ENCODE peak calls at places on chromosomes 4 and X, in four cellular contexts. L is neural progenitor cell; A is CD8-positive, alpha-beta memory T cell; V is aorta. Y is an unnamed sample.

GRCh38 chr4:61201562-61202099 is 1.5 kb downstream of the ADGRL3 start:
- DNase-seq in L (peak; percentile 53), A (no peak), V (peak; percentile 78), Y (no peak)

GRCh38 chr4:53963336-53963735 is 101.1 kb downstream of the CHIC2 start:
- DNase-seq in L (peak; percentile 21), A (no peak), V (no peak), Y (peak; percentile 35)

GRCh38 chrX:78333521-78333920 is 6.1 kb upstream of the CYSLTR1 start:
- DNase-seq in L (no peak), A (peak; percentile 34), V (no peak), Y (no peak)

GRCh38 chr4:3218824-3219760 is 29.9 kb upstream of the MSANTD1 start:
- DNase-seq in L (peak; percentile 63), A (no peak), V (peak; percentile 45), Y (no peak)

GRCh38 chr4:139488442-139488841 is 34.5 kb downstream of the RAB33B start:
- DNase-seq in L (no peak), A (no peak), V (no peak), Y (no peak)

GRCh38 chrX:151754042-151754419 is 19.5 kb downstream of the CNGA2 start:
- DNase-seq in L (no peak), A (no peak), V (no peak), Y (no peak)

GRCh38 chr4:98522603-98523395 is 135.6 kb downstream of the TSPAN5 start:
- DNase-seq in L (peak; percentile 65), A (no peak), V (no peak), Y (no peak)

GRCh38 chr4:101795704-101796103 is 5.2 kb downstream of the BANK1 start:
- DNase-seq in L (no peak), A (no peak), V (no peak), Y (no peak)

GRCh38 chr4:11598591-11598990 is 169.9 kb upstream of the HS3ST1 start:
- DNase-seq in L (no peak), A (no peak), V (no peak), Y (no peak)

GRCh38 chr4:75180790-75181776 is 248.2 kb downstream of the PARM1 start:
- DNase-seq in L (no peak), A (no peak), V (peak; percentile 75), Y (peak; percentile 62)

GRCh38 chr4:128601992-128602695 is 207.4 kb upstream of the JADE1 start:
- DNase-seq in L (no peak), A (no peak), V (no peak), Y (no peak)

GRCh38 chr4:8737075-8737474 is 134.6 kb downstream of the HMX1 start:
- DNase-seq in L (no peak), A (no peak), V (no peak), Y (no peak)

GRCh38 chrX:125681058-125681457 is 361.4 kb downstream of the TEX13C start:
- DNase-seq in L (no peak), A (no peak), V (no peak), Y (no peak)

GRCh38 chrX:41837270-41837944 is 85.9 kb downstream of the CASK start:
- DNase-seq in L (no peak), A (no peak), V (no peak), Y (no peak)

GRCh38 chrX:153924149-153924861 is 1.8 kb downstream of the ARHGAP4 start:
- DNase-seq in L (peak; percentile 57), A (peak; percentile 61), V (no peak), Y (peak; percentile 52)

GRCh38 chr4:2093265-2093664 is 34.1 kb downstream of the NAT8L start:
- DNase-seq in L (no peak), A (no peak), V (no peak), Y (no peak)

GRCh38 chrX:47366051-47366722 is 4.2 kb upstream of the ZNF157 start:
- DNase-seq in L (peak; percentile 79), A (peak; percentile 79), V (peak; percentile 85), Y (no peak)

GRCh38 chrX:72245461-72246089 is 6.7 kb upstream of the ERCC6L start:
- DNase-seq in L (peak; percentile 71), A (no peak), V (peak; percentile 81), Y (peak; percentile 70)

GRCh38 chr4:177047070-177047850 is 254.5 kb upstream of the VEGFC start:
- DNase-seq in L (peak; percentile 81), A (peak; percentile 24), V (peak; percentile 82), Y (peak; percentile 54)

GRCh38 chr4:149203256-149204001 is 612.2 kb downstream of the IQCM start:
- DNase-seq in L (no peak), A (no peak), V (no peak), Y (no peak)

GRCh38 chr4:32163125-32163524 is 1443.0 kb downstream of the PCDH7 start:
- DNase-seq in L (no peak), A (no peak), V (no peak), Y (no peak)

GRCh38 chrX:71492086-71493065 is 40.5 kb upstream of the OGT start:
- DNase-seq in L (no peak), A (peak; percentile 21), V (peak; percentile 85), Y (no peak)

GRCh38 chrX:49300703-49301102 is 2.7 kb upstream of the GAGE10 start:
- DNase-seq in L (no peak), A (no peak), V (no peak), Y (no peak)

GRCh38 chr4:120691106-120691505 is 231.4 kb downstream of the PRDM5 start:
- DNase-seq in L (no peak), A (no peak), V (no peak), Y (no peak)

GRCh38 chrX:113833656-113834055 is 750.2 kb upstream of the HTR2C start:
- DNase-seq in L (no peak), A (no peak), V (no peak), Y (no peak)

GRCh38 chr4:163895369-163896005 is 401.0 kb downstream of the TMA16 start:
- DNase-seq in L (no peak), A (peak; percentile 38), V (no peak), Y (no peak)

GRCh38 chrX:12138366-12139313 is at the start of gene FRMPD4:
- DNase-seq in L (peak; percentile 70), A (no peak), V (peak; percentile 71), Y (no peak)

GRCh38 chr4:111781611-111782010 is 363.6 kb upstream of the FAM241A start:
- DNase-seq in L (no peak), A (no peak), V (no peak), Y (no peak)

GRCh38 chr4:137994858-137995257 is 247.3 kb downstream of the SLC7A11 start:
- DNase-seq in L (no peak), A (no peak), V (no peak), Y (no peak)

GRCh38 chr4:127783026-127783769 is 1.1 kb downstream of the HSPA4L start:
- DNase-seq in L (peak; percentile 53), A (no peak), V (peak; percentile 92), Y (peak; percentile 80)

GRCh38 chrX:74291577-74291963 is 12.4 kb upstream of the ZCCHC13 start:
- DNase-seq in L (no peak), A (no peak), V (no peak), Y (no peak)

GRCh38 chrX:135632353-135632752 is 81.1 kb upstream of the CT45A1 start:
- DNase-seq in L (no peak), A (no peak), V (no peak), Y (no peak)

GRCh38 chrX:24594531-24594930 is 52.6 kb downstream of the PCYT1B start:
- DNase-seq in L (peak; percentile 24), A (no peak), V (no peak), Y (no peak)

GRCh38 chr4:94515365-94515764 is 63.6 kb downstream of the PDLIM5 start:
- DNase-seq in L (no peak), A (no peak), V (no peak), Y (no peak)

GRCh38 chrX:30795981-30796958 is 92.8 kb downstream of the TAB3 start:
- DNase-seq in L (no peak), A (no peak), V (no peak), Y (no peak)
- H3K9me3 ChIP-seq in L (no peaks in the 10 kb centered on the region), A (no peaks in the 10 kb centered on the region), V (peaks cover 40% of the 10 kb centered on the region), Y (no peaks in the 10 kb centered on the region)

GRCh38 chr4:88719381-88719780 is 21.8 kb upstream of the NAP1L5 start:
- DNase-seq in L (no peak), A (no peak), V (no peak), Y (no peak)
- H3K36me3 ChIP-seq in L (no peaks in the 10 kb centered on the region), A (peaks cover 28% of the 10 kb centered on the region), V (peaks cover 6% of the 10 kb centered on the region), Y (peaks cover 41% of the 10 kb centered on the region)

DNA sequence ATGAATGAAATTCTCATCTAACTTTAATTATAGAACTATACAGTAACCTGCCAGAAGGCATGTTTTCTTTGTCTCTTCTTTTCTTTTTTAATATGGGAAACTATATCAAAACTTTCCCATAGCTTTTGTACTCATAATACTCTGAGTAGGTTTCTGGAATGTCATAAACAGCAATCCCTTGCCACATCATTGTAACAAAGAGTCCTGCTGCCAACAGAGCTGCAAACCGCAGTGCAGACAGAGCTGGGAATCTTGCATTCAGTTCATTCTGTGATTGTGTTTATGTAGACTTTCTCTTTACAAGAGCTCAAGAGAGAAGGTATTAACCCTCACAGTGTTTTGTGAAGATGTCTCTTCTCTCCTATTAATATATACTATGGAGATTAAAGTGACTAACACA is 304.4 kb upstream of the SLIT2 start:
- DNase-seq in L (no peak), A (no peak), V (no peak), Y (no peak)
- H3K9me3 ChIP-seq in L (no peaks in the 10 kb centered on the region), A (no peaks in the 10 kb centered on the region), V (peaks cover 1% of the 10 kb centered on the region), Y (no peaks in the 10 kb centered on the region)

DNA sequence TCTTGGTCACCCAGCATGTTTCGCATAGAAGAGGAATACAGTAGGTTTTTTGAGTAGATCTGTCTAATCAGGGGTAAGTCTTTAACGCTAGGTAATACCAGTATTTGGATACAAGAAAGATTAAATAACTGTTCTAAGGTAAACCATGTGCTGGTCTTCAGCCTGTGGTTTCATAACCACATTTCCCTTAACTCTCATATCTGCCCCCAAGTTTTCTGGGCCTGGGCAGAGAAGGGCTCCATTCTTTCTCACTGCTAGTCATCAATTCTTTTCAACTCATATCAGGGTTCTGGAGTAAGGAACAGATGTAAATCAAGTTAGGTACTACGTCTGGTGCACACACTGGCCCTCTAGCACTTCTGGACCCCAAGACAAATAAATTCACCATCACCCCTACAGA is 49.0 kb downstream of the DHX15 start:
- DNase-seq in L (no peak), A (no peak), V (no peak), Y (no peak)
- H3K36me3 ChIP-seq in L (peaks cover 51% of the 10 kb centered on the region), A (peaks cover 25% of the 10 kb centered on the region), V (peaks cover 5% of the 10 kb centered on the region), Y (peaks cover 100% of the 10 kb centered on the region)

Y was measured in SJCRH30.